ENCODE peak calls at places on chromosomes 1 and 21, in seven cellular contexts. J is left lung; Y is T1000; L is hepatocyte; A is SK-N-SH; P is AG20443; D is CD4-positive, alpha-beta memory T cell. O is an unnamed sample.

GRCh38 chr1:98389809-98390208 is 271.7 kb upstream of the SNX7 start:
- DNase-seq in J (no peak), Y (no peak), L (peak), A (no peak), P (peak), D (no peak), O (no peak)

GRCh38 chr1:58460469-58460868 is 86.1 kb downstream of the OMA1 start:
- DNase-seq in J (no peak), Y (no peak), L (peak), A (no peak), P (peak), D (no peak), O (no peak)

GRCh38 chr1:16068356-16069270 is 4.8 kb downstream of the FAM131C start:
- DNase-seq in J (no peak), Y (peak), L (peak), A (no peak), P (peak), D (no peak), O (no peak)

GRCh38 chr1:208615356-208615755 is 371.2 kb upstream of the PLXNA2 start:
- DNase-seq in J (no peak), Y (no peak), L (no peak), A (no peak), P (no peak), D (no peak), O (no peak)

GRCh38 chr21:27104749-27105439 is 138.0 kb upstream of the ADAMTS5 start:
- DNase-seq in J (no peak), Y (no peak), L (no peak), A (no peak), P (peak), D (no peak), O (no peak)

GRCh38 chr1:26740023-26740422 is 44.2 kb downstream of the ARID1A start:
- DNase-seq in J (no peak), Y (no peak), L (no peak), A (no peak), P (no peak), D (no peak), O (no peak)

GRCh38 chr1:59871746-59872145 is 54.8 kb downstream of the CYP2J2 start:
- DNase-seq in J (no peak), Y (no peak), L (no peak), A (no peak), P (no peak), D (no peak), O (no peak)

GRCh38 chr1:174968750-174969244 is 30.9 kb upstream of the CACYBP start:
- DNase-seq in J (no peak), Y (no peak), L (no peak), A (no peak), P (no peak), D (peak), O (peak)

GRCh38 chr1:39453603-39454002 is 37.8 kb upstream of the BMP8A start:
- DNase-seq in J (no peak), Y (no peak), L (no peak), A (no peak), P (peak), D (no peak), O (no peak)

GRCh38 chr1:71809085-71809484 is 473.3 kb downstream of the NEGR1 start:
- DNase-seq in J (no peak), Y (no peak), L (no peak), A (no peak), P (no peak), D (no peak), O (no peak)

GRCh38 chr21:31670065-31670464 is 10.6 kb downstream of the SOD1 start:
- DNase-seq in J (no peak), Y (no peak), L (no peak), A (no peak), P (no peak), D (no peak), O (no peak)

GRCh38 chr1:177091036-177091435 is 73.5 kb downstream of the ASTN1 start:
- DNase-seq in J (no peak), Y (no peak), L (no peak), A (no peak), P (no peak), D (no peak), O (no peak)

GRCh38 chr21:35139382-35139715 is 90.2 kb upstream of the RUNX1 start:
- DNase-seq in J (no peak), Y (no peak), L (no peak), A (no peak), P (no peak), D (no peak), O (no peak)

GRCh38 chr1:149942207-149942606 is 5.5 kb upstream of the MTMR11 start:
- DNase-seq in J (no peak), Y (no peak), L (peak), A (peak), P (peak), D (no peak), O (no peak)

GRCh38 chr1:91884459-91885290 is 1.3 kb downstream of the TGFBR3 start:
- DNase-seq in J (no peak), Y (no peak), L (peak), A (peak), P (peak), D (peak), O (peak)

GRCh38 chr1:199859525-199859924 is 168.0 kb upstream of the NR5A2 start:
- DNase-seq in J (no peak), Y (peak), L (no peak), A (peak), P (no peak), D (no peak), O (no peak)

GRCh38 chr1:224959121-224959520 is 29.6 kb downstream of the DNAH14 start:
- DNase-seq in J (no peak), Y (no peak), L (no peak), A (no peak), P (no peak), D (no peak), O (no peak)

GRCh38 chr1:223780926-223781325 is 64.8 kb downstream of the TP53BP2 start:
- DNase-seq in J (no peak), Y (no peak), L (peak), A (no peak), P (no peak), D (no peak), O (no peak)

GRCh38 chr1:180345148-180345547 is 115.1 kb downstream of the LHX4 start:
- DNase-seq in J (no peak), Y (no peak), L (no peak), A (no peak), P (no peak), D (no peak), O (no peak)

GRCh38 chr1:184299796-184300195 is 87.0 kb upstream of the C1orf21 start:
- DNase-seq in J (no peak), Y (no peak), L (no peak), A (no peak), P (no peak), D (no peak), O (no peak)

GRCh38 chr1:41957568-41957967 is 38.8 kb upstream of the HIVEP3 start:
- DNase-seq in J (no peak), Y (no peak), L (no peak), A (no peak), P (peak), D (no peak), O (no peak)

GRCh38 chr1:51488372-51489050 is 30.6 kb downstream of the EPS15 start:
- DNase-seq in J (no peak), Y (no peak), L (no peak), A (peak), P (no peak), D (peak), O (no peak)

GRCh38 chr1:2561446-2561845 is 5.3 kb downstream of the TNFRSF14 start:
- DNase-seq in J (peak), Y (no peak), L (no peak), A (no peak), P (no peak), D (no peak), O (no peak)

GRCh38 chr1:170804419-170804818 is 130.9 kb upstream of the MROH9 start:
- DNase-seq in J (no peak), Y (no peak), L (no peak), A (no peak), P (no peak), D (no peak), O (no peak)

GRCh38 chr1:29428216-29428615 is 191.9 kb downstream of the PTPRU start:
- DNase-seq in J (no peak), Y (no peak), L (no peak), A (no peak), P (no peak), D (no peak), O (no peak)

GRCh38 chr1:222084996-222085395 is 343.1 kb upstream of the DUSP10 start:
- DNase-seq in J (no peak), Y (no peak), L (no peak), A (no peak), P (peak), D (no peak), O (no peak)

GRCh38 chr1:236156512-236157208 is 14.3 kb downstream of the GPR137B start:
- DNase-seq in J (peak), Y (no peak), L (no peak), A (no peak), P (no peak), D (peak), O (peak)

GRCh38 chr1:2253797-2254480 is 25.8 kb downstream of the SKI start:
- DNase-seq in J (no peak), Y (no peak), L (no peak), A (no peak), P (no peak), D (no peak), O (no peak)

GRCh38 chr1:182765416-182765815 is 24.2 kb upstream of the NPL start:
- DNase-seq in J (no peak), Y (no peak), L (no peak), A (peak), P (no peak), D (no peak), O (no peak)

GRCh38 chr1:111605553-111605952 is 14.0 kb upstream of the RAP1A start:
- DNase-seq in J (no peak), Y (no peak), L (no peak), A (no peak), P (peak), D (no peak), O (no peak)

GRCh38 chr1:1361982-1362423 is 3.6 kb upstream of the MXRA8 start:
- DNase-seq in J (peak), Y (peak), L (peak), A (no peak), P (peak), D (no peak), O (no peak)

GRCh38 chr1:25615563-25616079 is 970 bp upstream of the MAN1C1 start:
- DNase-seq in J (no peak), Y (no peak), L (no peak), A (no peak), P (no peak), D (no peak), O (no peak)